ENCODE peak calls at places on chromosomes 16 and 17, in four cellular contexts. W is IMR-90, X is mesendoderm, I is H1. J is an unnamed sample.

GRCh38 chr17:35238817-35239216 is 4.1 kb upstream of the SLFN5 start:
- DNase-seq in X (no peak), W (peak), I (no peak), J (no peak)

GRCh38 chr17:40086150-40087044 is 14.0 kb downstream of the NR1D1 start:
- DNase-seq in X (peak), I (peak), W (no peak), J (peak)

GRCh38 chr16:69109486-69110270 is 4.2 kb downstream of the HAS3 start:
- DNase-seq in I (no peak), W (no peak), X (no peak), J (no peak)

GRCh38 chr17:73365934-73366623 is 54.3 kb upstream of the CDC42EP4 start:
- DNase-seq in X (no peak), I (no peak), W (no peak), J (no peak)

GRCh38 chr16:49502136-49502881 is 128.7 kb downstream of the C16orf78 start:
- DNase-seq in W (no peak), I (no peak), X (no peak), J (no peak)

GRCh38 chr16:89388536-89388935 is 101.8 kb downstream of the ANKRD11 start:
- DNase-seq in W (no peak), I (no peak), X (no peak), J (no peak)

GRCh38 chr16:71807905-71808592 is 585 bp downstream of the AP1G1 start:
- DNase-seq in I (no peak), X (peak), W (peak), J (no peak)

GRCh38 chr17:5506307-5506706 is 19.9 kb downstream of the MIS12 start:
- DNase-seq in I (no peak), W (no peak), X (no peak), J (no peak)

GRCh38 chr16:66273644-66274334 is 92.7 kb upstream of the CDH5 start:
- DNase-seq in X (peak), I (peak), W (peak), J (peak)

GRCh38 chr16:87210949-87211348 is 106.2 kb downstream of the C16orf95 start:
- DNase-seq in X (no peak), W (peak), I (no peak), J (no peak)

GRCh38 chr17:81576621-81577277 is 24.6 kb upstream of the FAAP100 start:
- DNase-seq in W (peak), I (no peak), X (no peak), J (peak)

GRCh38 chr16:87778830-87779579 is 13.2 kb upstream of the KLHDC4 start:
- DNase-seq in I (peak), W (peak), X (peak), J (peak)

GRCh38 chr17:57877803-57878202 is 28.0 kb upstream of the MRPS23 start:
- DNase-seq in W (no peak), I (no peak), X (no peak), J (no peak)

GRCh38 chr17:17034496-17035066 is 7.7 kb upstream of the MPRIP start:
- DNase-seq in W (no peak), X (no peak), I (no peak), J (no peak)

GRCh38 chr17:78391051-78391431 is 12.6 kb downstream of the PGS1 start:
- DNase-seq in X (no peak), W (no peak), I (no peak), J (no peak)
- H3K18ac ChIP-seq in X (no peak), W (peak), I (no peak), J (no peak)

GRCh38 chr17:10201680-10202079 is 3.3 kb upstream of the GAS7 start:
- DNase-seq in W (no peak), I (no peak), X (no peak), J (no peak)
- H3K56ac ChIP-seq in W (no peak), I (no peak), X (no peak), J (no peak)

DNA sequence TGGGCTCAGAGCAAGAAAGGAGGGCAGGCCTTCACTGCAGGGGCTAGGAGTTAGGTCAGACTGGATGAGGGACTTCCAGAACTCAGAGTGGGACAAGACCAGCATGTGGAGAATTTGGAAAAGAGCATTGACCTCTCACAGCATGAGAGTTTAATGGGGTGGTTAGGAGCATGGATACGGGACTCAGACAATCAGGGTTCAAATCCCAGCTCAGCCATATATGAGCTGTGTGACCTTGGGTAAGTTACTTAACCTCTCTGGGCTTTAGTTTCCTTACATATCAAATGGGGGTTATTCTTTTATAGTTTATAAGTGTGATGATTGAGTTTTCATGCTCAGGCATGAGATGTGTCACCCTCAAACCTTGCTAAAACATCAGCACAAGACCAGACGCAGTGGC is 37.4 kb upstream of the ALKBH5 start:
- DNase-seq in W (no peak), X (no peak), I (no peak), J (no peak)
- H3K18ac ChIP-seq in W (no peak), X (no peak), I (no peak), J (no peak)

DNA sequence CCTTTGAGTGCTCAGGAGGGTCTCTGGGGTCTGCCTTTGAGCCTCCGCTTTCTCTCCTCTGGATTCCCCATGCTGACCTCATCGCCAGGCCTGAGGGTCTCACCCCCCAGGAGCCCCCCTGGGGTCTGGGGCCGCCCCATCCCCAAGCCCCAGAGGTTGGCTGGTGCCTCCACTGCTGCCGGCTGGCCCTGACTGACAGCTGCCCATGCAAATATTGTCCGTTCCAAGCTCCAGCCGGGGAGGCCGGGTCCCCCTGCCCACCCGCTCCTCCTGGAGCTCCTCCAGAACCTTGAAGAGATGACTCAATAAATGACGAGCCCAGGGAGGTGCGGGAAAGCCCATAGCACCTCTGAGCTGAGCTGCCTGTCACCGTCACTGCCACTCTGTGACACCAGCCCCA is 173.8 kb downstream of the RBFOX3 start:
- DNase-seq in X (no peak), W (no peak), I (no peak), J (no peak)
- H3K56ac ChIP-seq in X (no peak), W (no peak), I (no peak), J (no peak)

GRCh38 chr17:64785050-64785449 is 122.9 kb upstream of the SMURF2 start:
- DNase-seq in X (peak), W (no peak), I (no peak), J (peak)
- H3K18ac ChIP-seq in X (no peak), W (no peak), I (no peak), J (no peak)

GRCh38 chr17:49506282-49506681 is 11.2 kb downstream of the NGFR start:
- DNase-seq in I (no peak), W (no peak), X (no peak), J (no peak)

GRCh38 chr17:49508061-49508865 is 13.2 kb downstream of the NGFR start:
- DNase-seq in I (peak), W (no peak), X (peak), J (peak)

GRCh38 chr17:49504369-49504768 is 9.3 kb downstream of the NGFR start:
- DNase-seq in W (no peak), X (no peak), I (no peak), J (no peak)

GRCh38 chr17:49508891-49509587 is 13.9 kb downstream of the NGFR start:
- DNase-seq in X (no peak), W (no peak), I (no peak), J (no peak)

DNA sequence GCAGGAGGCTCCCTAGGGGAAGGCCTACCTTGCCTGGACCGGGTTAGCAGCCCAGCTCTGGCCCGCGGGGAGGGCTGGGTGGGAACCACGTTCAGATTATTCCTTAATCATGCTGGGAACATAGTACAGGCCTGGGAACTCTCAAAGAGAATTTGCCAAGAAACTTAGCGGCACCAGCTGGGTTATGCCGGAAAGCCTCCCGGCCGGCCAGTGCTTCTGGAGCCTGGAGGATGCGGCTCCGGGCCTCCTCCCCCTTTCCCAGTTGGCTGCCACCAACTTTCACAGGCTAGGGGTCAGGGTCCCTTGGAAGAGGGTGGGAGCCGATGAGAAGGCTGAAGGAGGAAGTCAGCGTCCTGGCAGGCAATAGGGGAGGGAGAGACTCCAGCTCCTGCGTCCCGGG is 10.8 kb downstream of the NGFR start:
- DNase-seq in W (no peak), I (no peak), X (no peak), J (no peak)
- H3K56ac ChIP-seq in W (no peak), I (no peak), X (peak), J (no peak)

DNA sequence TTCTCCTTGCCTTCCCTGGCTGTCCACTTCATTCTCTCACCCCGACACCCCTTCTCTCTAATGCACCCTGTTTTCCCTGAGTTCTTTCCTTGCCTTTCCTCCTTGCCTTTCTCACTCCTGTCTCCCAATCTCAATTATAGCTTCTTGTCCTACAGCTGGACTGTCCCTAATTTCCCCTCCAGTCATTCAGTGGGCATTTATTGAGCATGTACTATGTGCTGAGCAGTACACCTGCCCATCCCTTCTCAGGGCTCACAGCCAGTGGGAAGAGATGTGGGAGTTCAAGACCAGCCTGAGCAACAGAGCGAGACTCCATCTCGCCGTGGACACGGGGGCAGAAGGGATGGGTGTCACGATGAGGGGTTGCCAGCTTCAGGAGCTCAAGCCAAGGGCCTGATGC is 5.8 kb downstream of the ATP2A1 start:
- DNase-seq in I (no peak), W (no peak), X (no peak), J (no peak)
- H3K18ac ChIP-seq in I (no peak), W (no peak), X (no peak), J (no peak)

GRCh38 chr16:62475573-62475972 is 439.3 kb upstream of the CDH8 start:
- DNase-seq in X (peak), W (no peak), I (no peak), J (no peak)
- H3K56ac ChIP-seq in X (no peak), W (no peak), I (no peak), J (no peak)

GRCh38 chr17:44672479-44673093 is 16.3 kb downstream of the MEIOC start:
- DNase-seq in X (peak), W (peak), I (no peak), J (no peak)
- H3K18ac ChIP-seq in X (no peak), W (no peak), I (no peak), J (no peak)